ENCODE peak calls at places on chromosomes 2 and 18, in seven cellular contexts. M is fibroblast of lung, T is foreskin fibroblast, D is cardiac fibroblast, J is GM13976, X is epithelial cell of esophagus, I is A549. W is an unnamed sample.

GRCh38 chr18:37287601-37288000 is 278.0 kb downstream of the CELF4 start:
- DNase-seq in D (no peak), M (no peak), T (no peak), J (no peak), I (no peak), X (no peak), W (no peak)

GRCh38 chr2:28404086-28404485 is 11.4 kb downstream of the FOSL2 start:
- DNase-seq in D (no peak), I (no peak), T (no peak), M (no peak), X (no peak), J (no peak), W (no peak)

GRCh38 chr2:199581504-199581903 is 123.8 kb upstream of the SATB2 start:
- DNase-seq in M (no peak), D (peak; percentile 7), J (no peak), X (no peak), I (no peak), T (no peak), W (no peak)

GRCh38 chr2:118127250-118127649 is 39.0 kb downstream of the INSIG2 start:
- DNase-seq in T (no peak), M (no peak), D (no peak), I (no peak), J (no peak), X (no peak), W (no peak)

GRCh38 chr2:67733517-67733916 is 329.3 kb downstream of the C1D start:
- DNase-seq in T (peak; percentile 30), D (peak; percentile 45), X (peak; percentile 40), I (peak; percentile 30), M (peak; percentile 38), J (no peak), W (no peak)

GRCh38 chr18:39318462-39318861 is 1752.9 kb upstream of the CELF4 start:
- DNase-seq in D (no peak), J (no peak), I (no peak), X (peak; percentile 24), T (no peak), M (no peak), W (no peak)

GRCh38 chr2:120641366-120641771 is 94.3 kb upstream of the GLI2 start:
- DNase-seq in M (peak; percentile 23), I (no peak), X (peak; percentile 20), T (peak; percentile 86), D (peak; percentile 49), J (no peak), W (no peak)

GRCh38 chr2:183229386-183229785 is 105.1 kb downstream of the NUP35 start:
- DNase-seq in T (peak; percentile 28), J (no peak), I (no peak), D (peak; percentile 54), M (no peak), X (peak; percentile 2), W (no peak)

GRCh38 chr2:215921884-215922283 is 91.5 kb downstream of the MREG start:
- DNase-seq in J (no peak), I (peak; percentile 31), X (peak; percentile 58), D (peak; percentile 95), M (peak; percentile 99), T (peak; percentile 98), W (no peak)

GRCh38 chr2:241011296-241011600 is 12.8 kb downstream of the SNED1 start:
- DNase-seq in D (no peak), J (no peak), X (no peak), M (no peak), T (no peak), I (no peak), W (peak; percentile 76)

GRCh38 chr2:138137949-138138348 is 173.7 kb downstream of the HNMT start:
- DNase-seq in I (no peak), J (no peak), T (no peak), D (peak; percentile 16), M (no peak), X (peak; percentile 18), W (no peak)

GRCh38 chr2:206442854-206443734 is at the start of gene ADAM23:
- DNase-seq in X (peak; percentile 9), I (peak; percentile 54), M (peak; percentile 47), D (peak; percentile 32), T (peak; percentile 85), J (peak; percentile 85), W (no peak)
- TF ChIP-seq CTCF in X (no peak), I (peak; percentile 20), M (no peak), D (no peak), T (no peak), J (peak; percentile 19), W (peak; percentile 67)

DNA sequence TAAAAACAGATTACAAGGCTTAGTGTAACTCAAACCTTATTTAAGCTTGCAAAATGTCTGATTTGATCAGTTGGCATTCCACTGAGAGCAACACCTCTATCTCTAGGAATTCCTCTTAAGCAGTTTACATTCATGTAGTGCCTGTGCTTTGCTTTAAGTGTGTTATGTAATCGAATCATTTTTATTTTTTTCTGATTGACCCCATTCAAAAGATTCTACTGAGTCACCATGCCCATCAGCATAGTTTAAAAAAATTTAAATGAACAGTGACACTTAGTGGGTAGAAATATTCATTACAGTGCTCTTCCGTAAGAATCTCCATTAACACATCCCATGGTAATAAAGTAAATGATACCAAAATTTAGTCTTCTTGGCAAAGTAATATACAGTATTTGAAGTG is 67.8 kb upstream of the SLC4A10 start:
- DNase-seq in X (no peak), T (no peak), M (no peak), I (no peak), D (peak; percentile 6), J (no peak), W (no peak)
- TF ChIP-seq CTCF in X (no peak), T (no peak), M (no peak), I (no peak), D (no peak), J (no peak), W (peak; percentile 60)

DNA sequence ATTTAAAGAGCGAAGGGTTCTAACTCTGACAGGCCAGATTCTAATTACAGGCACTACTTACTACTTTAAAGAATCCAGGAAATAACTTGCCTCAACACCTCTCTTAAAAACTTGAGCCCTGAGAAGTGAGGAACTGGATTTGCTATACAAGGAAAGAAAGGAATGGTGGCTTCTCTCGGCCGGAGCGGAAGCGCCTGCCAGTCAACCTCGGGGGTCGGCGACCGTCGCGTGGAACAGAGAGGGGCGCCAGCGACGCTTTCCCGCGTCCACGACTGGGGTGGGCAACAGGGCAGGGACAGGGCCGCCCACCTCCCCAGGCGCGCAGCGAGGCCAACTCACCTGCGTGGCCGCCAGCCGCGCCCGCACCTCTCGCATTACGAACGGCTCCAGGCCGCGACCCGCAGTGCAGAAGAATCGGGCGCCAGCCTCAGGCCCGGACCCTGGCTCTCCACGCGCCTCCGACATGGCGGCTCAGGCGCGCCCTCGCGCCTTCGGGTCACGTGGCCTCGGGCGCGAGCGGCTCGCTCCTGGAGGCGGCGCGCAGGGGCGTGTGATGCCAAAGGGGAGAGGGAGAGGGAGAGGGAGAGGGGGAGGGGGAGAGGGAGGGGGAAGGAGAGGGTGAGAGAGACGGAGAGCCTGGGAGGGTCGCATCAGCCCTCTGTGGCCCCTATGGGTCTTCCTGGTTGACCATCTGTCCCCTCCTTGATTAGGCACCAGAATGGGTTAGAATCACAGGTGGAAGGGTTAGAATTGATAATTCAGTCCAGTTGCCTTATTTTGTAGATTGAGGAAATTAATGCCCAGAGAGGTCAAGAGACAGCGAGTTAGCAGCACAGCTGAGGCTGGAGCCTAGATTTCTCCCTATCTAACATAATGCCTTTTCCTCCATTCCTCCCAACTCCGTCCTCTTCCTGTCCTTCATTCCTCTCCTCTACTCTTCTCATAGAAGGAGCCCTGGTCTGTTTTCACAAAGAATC is at the start of gene THUMPD2:
- DNase-seq in D (peak; percentile 65), I (peak; percentile 86), X (peak; percentile 73), T (peak; percentile 92), J (peak; percentile 86), M (peak; percentile 71), W (no peak)
- TF ChIP-seq CTCF in D (no peak), I (no peak), X (no peak), T (no peak), J (no peak), M (no peak), W (peak; percentile 19)

GRCh38 chr2:174157048-174157447 is 91.3 kb downstream of the OLA1 start:
- DNase-seq in D (no peak), M (no peak), J (no peak), I (no peak), T (no peak), X (no peak), W (no peak)

GRCh38 chr2:174153757-174154680 is 94.3 kb downstream of the OLA1 start:
- DNase-seq in M (peak; percentile 95), J (no peak), T (peak; percentile 81), X (peak; percentile 59), I (no peak), D (peak; percentile 73), W (no peak)

GRCh38 chr2:174161490-174161889 is 86.8 kb downstream of the OLA1 start:
- DNase-seq in M (no peak), T (no peak), D (no peak), J (no peak), X (no peak), I (no peak), W (no peak)

DNA sequence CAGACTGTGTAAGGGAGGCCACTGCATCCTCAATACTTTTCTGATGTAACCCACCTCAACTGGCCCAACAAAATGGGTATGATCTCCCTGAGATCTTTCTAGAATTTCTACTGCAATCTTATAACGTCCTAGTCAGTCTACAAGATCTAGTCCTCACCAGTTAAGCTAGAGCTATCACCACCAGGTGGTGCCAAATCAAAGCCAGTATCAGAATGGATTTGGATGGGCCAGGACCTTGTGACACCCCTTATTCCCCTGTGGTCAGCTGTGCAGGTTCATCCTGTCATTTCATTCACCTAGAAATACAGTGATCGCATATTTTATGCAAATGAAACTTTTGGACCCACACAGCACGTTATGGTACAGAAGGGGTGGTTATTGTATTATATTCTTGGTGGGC is 90.3 kb downstream of the OLA1 start:
- DNase-seq in D (peak; percentile 65), J (peak; percentile 34), X (peak; percentile 63), T (peak; percentile 34), I (peak; percentile 75), M (peak; percentile 57), W (no peak)
- TF ChIP-seq CTCF in D (peak; percentile 69), J (peak; percentile 50), X (peak; percentile 74), T (peak; percentile 40), I (peak; percentile 65), M (peak; percentile 39), W (peak; percentile 68)